ENCODE peak calls at places on chromosomes 4 and X, in four cellular contexts. F is adrenal gland, P is brain microvascular endothelial cell, S is psoas muscle. N is an unnamed sample.

GRCh38 chr4:118112647-118113046 is 78.4 kb downstream of the NDST3 start:
- DNase-seq in S (no peak), F (no peak), P (no peak), N (no peak)

GRCh38 chrX:10582945-10583344 is 37.4 kb downstream of the MID1 start:
- DNase-seq in P (no peak), F (no peak), S (no peak), N (peak)

GRCh38 chr4:101346312-101346561 is 1.1 kb downstream of the PPP3CA start:
- DNase-seq in P (no peak), F (no peak), S (no peak), N (no peak)

GRCh38 chr4:154877110-154877760 is 96.2 kb downstream of the RBM46 start:
- DNase-seq in S (no peak), P (peak), F (no peak), N (no peak)

GRCh38 chr4:85084371-85085170 is 118.1 kb upstream of the WDFY3 start:
- DNase-seq in P (peak), S (no peak), F (peak), N (peak)

GRCh38 chr4:157303471-157303960 is 83.0 kb downstream of the GRIA2 start:
- DNase-seq in P (no peak), F (no peak), S (no peak), N (no peak)

GRCh38 chrX:49230500-49231232 is 2.5 kb downstream of the CACNA1F start:
- DNase-seq in F (no peak), S (peak), P (no peak), N (no peak)

GRCh38 chrX:110267874-110268273 is 50.0 kb downstream of the AMMECR1 start:
- DNase-seq in P (no peak), S (no peak), F (no peak), N (no peak)

GRCh38 chrX:68931345-68931744 is 102.5 kb downstream of the EFNB1 start:
- DNase-seq in P (no peak), F (no peak), S (no peak), N (no peak)

GRCh38 chrX:125673758-125674157 is 354.1 kb downstream of the TEX13C start:
- DNase-seq in P (no peak), S (no peak), F (no peak), N (no peak)

GRCh38 chr4:588351-588849 is 12.3 kb upstream of the TMEM271 start:
- DNase-seq in P (no peak), S (no peak), F (no peak), N (no peak)

GRCh38 chr4:137896221-137896737 is 345.9 kb downstream of the SLC7A11 start:
- DNase-seq in P (peak), F (no peak), S (no peak), N (no peak)

GRCh38 chr4:2934813-2935761 is 28.1 kb downstream of the NOP14 start:
- DNase-seq in P (peak), S (peak), F (peak), N (no peak)

GRCh38 chr4:76977731-76978350 is 28.3 kb downstream of the SEPTIN11 start:
- DNase-seq in P (peak), S (no peak), F (no peak), N (no peak)

GRCh38 chr4:130035391-130035790 is 939.4 kb downstream of the C4orf33 start:
- DNase-seq in P (no peak), F (no peak), S (no peak), N (no peak)

GRCh38 chr4:1609901-1610790 is 74.0 kb downstream of the FAM53A start:
- DNase-seq in P (no peak), F (no peak), S (peak), N (no peak)

GRCh38 chr4:138981930-138982390 is 33.6 kb upstream of the NOCT start:
- DNase-seq in F (peak), P (peak), S (no peak), N (no peak)

GRCh38 chr4:2399216-2399615 is 19.2 kb downstream of the ZFYVE28 start:
- DNase-seq in P (no peak), S (no peak), F (no peak), N (no peak)

GRCh38 chrX:8684201-8684600 is 47.7 kb downstream of the ANOS1 start:
- DNase-seq in F (no peak), P (no peak), S (no peak), N (no peak)

GRCh38 chr4:10635096-10635495 is 49.5 kb downstream of the CLNK start:
- DNase-seq in S (no peak), P (no peak), F (no peak), N (no peak)

GRCh38 chr4:21470531-21470930 is 478.0 kb downstream of the KCNIP4 start:
- DNase-seq in P (peak), F (no peak), S (no peak), N (no peak)

GRCh38 chr4:3204021-3204431 is 44.9 kb upstream of the MSANTD1 start:
- DNase-seq in F (no peak), P (peak), S (peak), N (no peak)

GRCh38 chrX:123854329-123854728 is 5.5 kb upstream of the XIAP start:
- DNase-seq in S (no peak), F (no peak), P (peak), N (no peak)

GRCh38 chrX:26845051-26845450 is 618.1 kb downstream of the PPP4R3C start:
- DNase-seq in P (peak), F (peak), S (no peak), N (no peak)

GRCh38 chr4:74451214-74451661 is 6.3 kb downstream of the AREG start:
- DNase-seq in S (no peak), P (peak), F (no peak), N (peak)

GRCh38 chr4:153205757-153206156 is 1.5 kb downstream of the TRIM2 start:
- DNase-seq in F (no peak), S (no peak), P (peak), N (no peak)

GRCh38 chrX:56728752-56729151 is 291 bp upstream of the NBDY start:
- DNase-seq in P (peak), F (peak), S (no peak), N (no peak)

GRCh38 chrX:153643431-153644351 is 3.3 kb upstream of the DUSP9 start:
- DNase-seq in S (no peak), F (peak), P (no peak), N (no peak)

GRCh38 chr4:183098080-183098722 is 856 bp upstream of the WWC2 start:
- DNase-seq in F (peak), S (peak), P (peak), N (no peak)

GRCh38 chr4:113057891-113058290 is 8.4 kb downstream of the ANK2 start:
- DNase-seq in S (no peak), P (peak), F (no peak), N (no peak)

GRCh38 chr4:151574968-151575367 is 166.0 kb downstream of the FHIP1A start:
- DNase-seq in F (no peak), P (no peak), S (no peak), N (no peak)

GRCh38 chr4:99117876-99118693 is 26.0 kb downstream of the ADH4 start:
- DNase-seq in F (no peak), P (no peak), S (no peak), N (no peak)

GRCh38 chr4:39668835-39669234 is 29.1 kb upstream of the UBE2K start:
- DNase-seq in S (no peak), F (no peak), P (no peak), N (no peak)

GRCh38 chrX:45068555-45068954 is 132.1 kb downstream of the DIPK2B start:
- DNase-seq in S (no peak), F (no peak), P (no peak), N (no peak)

GRCh38 chr4:24742773-24743676 is 52.3 kb upstream of the SOD3 start:
- DNase-seq in F (no peak), S (no peak), P (no peak), N (no peak)

GRCh38 chr4:5808081-5808741 is 84.7 kb downstream of the CRMP1 start:
- DNase-seq in P (no peak), F (no peak), S (no peak), N (no peak)

GRCh38 chr4:65670331-65671031 is at the start of gene EPHA5:
- DNase-seq in P (peak), S (peak), F (peak), N (peak)
- TF ChIP-seq CTCF in P (peak), S (no peak), F (no peak), N (peak)

GRCh38 chr4:190019023-190019858 is 7.8 kb downstream of the FRG2 start:
- DNase-seq in P (no peak), S (no peak), F (no peak), N (no peak)
- H3K4me3 ChIP-seq in P (no peak), S (no peak), F (no peak), N (no peak)

DNA sequence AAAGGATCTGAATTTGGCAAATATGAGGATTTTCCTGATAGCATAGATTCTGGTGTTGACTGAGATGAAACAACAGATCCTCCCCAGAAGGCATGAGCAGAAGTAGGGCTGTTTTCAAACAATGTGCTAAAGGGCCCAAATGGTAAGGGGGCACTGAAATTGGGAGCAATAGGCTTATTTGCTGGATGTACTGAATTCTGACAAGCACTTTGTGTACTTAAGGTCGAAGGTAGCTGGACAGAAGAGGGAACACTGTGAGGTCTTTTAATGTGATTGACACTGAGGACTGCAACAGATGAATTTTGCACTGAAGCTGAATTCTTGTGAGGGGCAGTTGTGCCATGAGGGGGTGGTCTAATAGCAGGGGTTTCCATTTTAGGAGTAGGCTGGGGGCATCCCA is 21.2 kb upstream of the COX18 start:
- DNase-seq in P (no peak), S (no peak), F (no peak), N (no peak)
- TF ChIP-seq CTCF in P (no peak), S (no peak), F (no peak), N (no peak)

GRCh38 chr4:168478868-168479267 is 1.4 kb downstream of the DDX60L start:
- DNase-seq in S (no peak), F (no peak), P (no peak), N (no peak)
- H3K4me3 ChIP-seq in S (peak), F (peak), P (no peak), N (no peak)

N was measured in AG04449.